ENCODE peak calls at places on chromosomes 7 and 10, in seven cellular contexts. L, E, I, C, F, S and O are unnamed samples.

GRCh38 chr10:93081834-93082233 is 8.1 kb downstream of the CYP26A1 start:
- DNase-seq in S (no peak), C (no peak), L (no peak), E (no peak), I (no peak), F (no peak), O (no peak)

GRCh38 chr7:27198138-27198841 is 1.6 kb downstream of the HOXA13 start:
- DNase-seq in I (no peak), S (no peak), E (no peak), L (no peak), C (no peak), F (no peak), O (no peak)

GRCh38 chr7:149871576-149871975 is 2.2 kb upstream of the ATP6V0E2 start:
- DNase-seq in I (peak), F (no peak), E (no peak), S (no peak), C (no peak), L (no peak), O (no peak)

GRCh38 chr10:106816318-106817085 is 348.0 kb downstream of the SORCS1 start:
- DNase-seq in F (no peak), S (no peak), E (peak), C (no peak), I (no peak), L (no peak), O (no peak)

GRCh38 chr10:47261556-47261955 is 38.4 kb upstream of the GDF10 start:
- DNase-seq in E (no peak), F (no peak), C (no peak), S (no peak), L (no peak), I (no peak), O (no peak)

GRCh38 chr7:87627634-87627994 is 584 bp upstream of the RUNDC3B start:
- DNase-seq in I (peak), F (no peak), E (no peak), S (peak), C (no peak), L (no peak), O (no peak)

GRCh38 chr7:136528329-136528728 is 340.1 kb upstream of the CHRM2 start:
- DNase-seq in F (no peak), S (no peak), I (no peak), L (no peak), C (peak), E (no peak), O (peak)

GRCh38 chr10:24821986-24822385 is 98.3 kb upstream of the ARHGAP21 start:
- DNase-seq in F (peak), C (peak), S (no peak), L (no peak), E (no peak), I (no peak), O (peak)

GRCh38 chr10:22598488-22598887 is 115.9 kb downstream of the PIP4K2A start:
- DNase-seq in L (no peak), I (no peak), C (no peak), F (no peak), S (no peak), E (no peak), O (no peak)
- H3K4me3 ChIP-seq in L (no peak), I (no peak), C (no peak), F (no peak), S (no peak), E (no peak), O (no peak)

DNA sequence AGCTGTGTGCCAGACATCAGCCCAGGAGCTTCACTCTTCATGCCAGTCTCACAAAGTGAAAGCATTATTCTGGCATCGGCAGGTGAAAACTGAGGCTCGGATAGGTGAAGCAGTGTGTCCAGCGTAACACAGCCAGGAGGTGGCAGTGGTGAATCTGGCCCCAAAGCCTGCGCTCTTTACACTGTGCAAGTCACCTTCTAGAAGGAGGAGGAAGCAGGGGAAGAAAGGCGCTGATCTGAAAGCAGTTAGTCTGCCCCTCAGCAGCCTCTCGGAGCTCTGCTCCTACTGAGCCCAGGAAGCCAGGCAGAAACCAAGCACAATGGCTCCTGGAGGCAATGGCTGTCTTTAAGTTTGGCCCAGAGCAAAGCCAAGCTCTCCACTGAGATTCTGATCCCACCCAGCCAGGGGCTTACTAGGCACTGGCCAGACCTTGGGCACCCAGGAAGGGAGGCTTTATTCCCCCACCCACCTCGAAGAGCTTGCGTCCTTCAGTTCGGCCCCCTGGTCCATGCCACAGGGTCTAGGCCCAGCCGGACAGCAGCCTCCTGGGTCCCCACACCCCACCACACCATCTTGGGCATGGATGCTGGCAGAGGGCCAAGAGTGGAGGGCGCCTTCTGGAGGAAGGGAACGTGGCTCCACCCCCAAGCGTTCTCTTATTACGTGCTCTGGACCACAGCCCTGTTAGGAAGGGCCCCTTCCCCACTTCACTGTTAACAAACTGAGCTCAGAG is 104.5 kb downstream of the GRID1 start:
- DNase-seq in E (peak), L (no peak), I (no peak), C (peak), F (peak), S (no peak), O (peak)
- TF ChIP-seq CTCF in E (no peak), L (no peak), I (no peak), C (peak), F (peak), S (no peak), O (peak)

DNA sequence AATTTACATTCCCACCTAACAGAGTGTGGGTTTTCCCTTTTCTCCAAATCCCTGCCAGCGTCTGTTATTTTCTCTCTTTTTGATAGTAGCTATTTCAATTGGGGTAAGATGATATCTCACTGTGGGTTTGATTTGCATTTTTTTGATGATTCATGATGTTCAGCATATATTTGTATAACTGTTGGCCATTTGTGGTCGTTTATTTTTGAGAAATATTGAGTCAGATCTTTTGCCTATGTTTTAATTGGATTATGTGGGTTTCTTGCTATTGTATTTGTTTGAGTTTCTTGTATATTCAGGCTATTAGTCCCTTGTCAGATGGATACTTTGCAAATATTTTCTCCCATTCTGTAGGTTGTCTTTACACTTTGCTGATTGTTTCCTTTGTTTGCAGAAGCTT is 193.8 kb downstream of the ABCA13 start:
- DNase-seq in F (no peak), E (no peak), L (no peak), C (no peak), S (no peak), I (no peak), O (peak)
- H3K4me3 ChIP-seq in F (no peak), E (no peak), L (no peak), C (no peak), S (no peak), I (no peak), O (no peak)

DNA sequence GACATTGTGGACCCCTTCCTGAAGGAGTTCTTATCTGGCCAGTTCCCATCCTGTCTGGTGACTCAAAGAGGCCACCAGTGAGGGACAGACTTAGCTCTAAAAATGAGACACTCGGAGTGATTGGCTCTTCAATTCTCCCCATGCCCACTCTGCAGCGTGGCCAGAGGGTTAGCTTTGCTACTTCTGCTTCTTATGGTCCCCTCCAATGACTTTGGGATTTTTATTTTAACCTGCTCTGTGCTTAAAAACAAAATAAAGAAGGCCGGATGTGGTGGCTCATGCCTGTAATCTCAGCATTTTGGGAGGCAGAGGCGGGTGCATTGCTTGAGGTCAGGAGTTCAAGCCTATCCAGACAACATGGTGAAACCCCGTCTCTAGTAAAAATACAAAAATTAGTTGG is 573.0 kb upstream of the AUTS2 start:
- DNase-seq in I (no peak), F (no peak), S (no peak), L (no peak), C (no peak), E (no peak), O (no peak)
- TF ChIP-seq CTCF in I (no peak), F (no peak), S (no peak), L (no peak), C (no peak), E (no peak), O (no peak)

DNA sequence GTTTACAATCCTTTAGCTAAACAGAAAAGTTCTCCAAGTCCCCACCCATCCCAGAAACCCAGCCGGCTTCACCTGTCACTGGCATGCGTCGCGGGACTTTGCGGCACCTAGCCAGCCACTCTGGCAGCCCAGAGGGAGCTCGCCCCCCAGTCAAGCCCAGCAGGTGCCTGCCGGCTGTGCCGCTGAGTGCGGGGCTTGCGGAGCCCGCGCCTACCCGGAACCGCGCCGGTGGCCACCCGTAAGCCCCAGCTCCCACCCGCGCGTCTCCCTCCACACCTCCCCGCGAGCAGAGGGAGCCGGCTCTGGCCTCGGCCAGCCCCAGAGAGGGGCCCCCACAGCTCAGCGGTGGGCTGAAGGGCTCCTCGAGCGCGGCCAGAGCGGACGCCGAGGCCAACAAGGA is 446.1 kb downstream of the GRM8 start:
- DNase-seq in L (no peak), I (no peak), C (no peak), S (no peak), E (no peak), F (no peak), O (no peak)
- H3K4me3 ChIP-seq in L (no peak), I (no peak), C (no peak), S (no peak), E (no peak), F (no peak), O (no peak)

GRCh38 chr7:86600506-86601290 is 43.0 kb upstream of the GRM3 start:
- DNase-seq in F (no peak), L (no peak), I (no peak), C (no peak), S (no peak), E (no peak), O (no peak)
- TF ChIP-seq CTCF in F (no peak), L (no peak), I (no peak), C (no peak), S (no peak), E (no peak), O (no peak)

DNA sequence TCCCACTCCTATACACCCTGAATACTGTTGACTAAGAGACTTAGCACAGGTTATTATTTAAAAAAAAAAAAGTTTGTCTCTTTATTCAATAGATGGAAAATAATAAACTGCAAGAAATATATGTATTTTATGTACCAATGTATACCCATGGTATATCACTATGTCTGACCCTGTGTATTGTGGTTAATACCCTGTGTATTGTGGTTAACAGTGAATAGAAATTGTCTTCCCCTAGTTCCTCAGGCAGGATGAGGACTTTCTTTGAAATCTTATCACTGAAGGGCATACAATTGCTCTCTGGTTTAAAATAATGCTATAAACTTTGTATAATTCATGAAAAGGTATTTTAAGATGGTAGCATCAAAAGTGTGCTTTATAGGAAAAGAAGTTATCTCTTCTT is 80.0 kb upstream of the TMEM106B start:
- DNase-seq in F (no peak), S (no peak), L (no peak), C (no peak), E (no peak), I (no peak), O (no peak)
- H3K4me3 ChIP-seq in F (no peak), S (no peak), L (no peak), C (no peak), E (no peak), I (no peak), O (no peak)

DNA sequence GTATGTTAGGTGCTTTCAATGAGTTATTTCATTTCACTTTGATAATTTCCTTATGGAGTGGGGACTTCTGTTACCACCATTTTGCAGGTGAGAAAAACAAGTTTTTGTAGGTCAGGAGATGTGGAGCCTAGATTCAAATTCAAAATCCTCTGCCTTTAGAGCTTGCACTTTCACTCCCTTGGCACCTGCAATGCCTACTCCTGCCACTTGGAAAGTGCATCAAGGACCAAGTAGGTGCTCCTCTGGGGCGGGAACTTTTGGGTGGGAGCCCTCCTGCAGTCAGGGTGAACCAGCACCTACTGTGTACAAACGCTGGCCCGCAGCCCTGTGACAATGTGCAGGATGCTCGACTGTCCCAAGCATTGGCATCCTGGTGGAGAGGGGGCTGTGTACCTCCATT is 199.0 kb downstream of the EMX2 start:
- DNase-seq in F (no peak), C (no peak), L (no peak), E (no peak), I (no peak), S (no peak), O (no peak)
- TF ChIP-seq CTCF in F (peak), C (no peak), L (no peak), E (no peak), I (no peak), S (no peak), O (peak)

DNA sequence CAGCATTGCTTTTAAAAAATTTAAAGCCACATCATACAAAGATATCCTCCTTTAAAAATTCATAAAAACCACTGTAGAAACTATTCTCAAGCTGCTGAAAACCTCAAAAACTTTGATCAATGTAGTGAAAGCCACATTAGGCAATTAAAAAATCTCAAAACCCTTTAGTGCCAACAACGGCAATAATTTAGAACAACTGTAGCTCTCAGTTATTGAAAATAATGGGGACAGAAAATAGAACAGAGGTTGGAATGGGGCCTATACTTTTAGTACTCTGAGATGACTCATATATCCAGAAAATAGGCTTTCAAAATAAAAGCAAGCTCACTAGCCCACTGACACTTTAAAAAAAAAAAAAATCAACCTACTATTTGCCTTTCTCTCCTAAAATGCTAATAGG is 87.5 kb downstream of the GSAP start:
- DNase-seq in C (no peak), S (no peak), F (no peak), E (no peak), I (no peak), L (no peak), O (no peak)
- H3K4me3 ChIP-seq in C (no peak), S (no peak), F (no peak), E (no peak), I (no peak), L (no peak), O (no peak)

GRCh38 chr7:96679886-96680285 is 29.8 kb downstream of the SEM1 start:
- DNase-seq in L (no peak), C (no peak), I (no peak), S (no peak), F (no peak), E (no peak), O (no peak)
- TF ChIP-seq CTCF in L (no peak), C (no peak), I (no peak), S (no peak), F (no peak), E (no peak), O (no peak)